ENCODE peak calls at places on chromosomes 13 and 19, in six cellular contexts. U, B, R, H, E and F are unnamed samples.
A peak's percentile ranks its signal among the peaks of the same experiment; 100 is the strongest.

GRCh38 chr13:48909088-48909389 is 66.7 kb upstream of the FNDC3A start:
- DNase-seq in H (peak; percentile 51), B (no peak), E (no peak), R (peak; percentile 88), U (no peak), F (no peak)

GRCh38 chr13:76266566-76266965 is 619.6 kb downstream of the KCTD12 start:
- DNase-seq in U (no peak), H (no peak), E (no peak), R (no peak), B (no peak), F (no peak)

GRCh38 chr13:31046711-31047279 is 114.3 kb downstream of the TEX26 start:
- DNase-seq in U (no peak), B (no peak), E (no peak), R (peak; percentile 68), H (no peak), F (no peak)

GRCh38 chr13:62626771-62627170 is 1211.1 kb upstream of the PCDH20 start:
- DNase-seq in H (no peak), B (peak; percentile 7), U (no peak), E (no peak), R (no peak), F (no peak)

GRCh38 chr13:111347438-111347837 is 27.0 kb downstream of the TEX29 start:
- DNase-seq in H (no peak), U (no peak), R (no peak), E (no peak), B (no peak), F (no peak)

GRCh38 chr19:11577451-11578341 is at the start of gene ACP5:
- DNase-seq in U (no peak), H (no peak), E (no peak), B (no peak), R (no peak), F (no peak)

GRCh38 chr13:102642475-102642874 is 45.7 kb downstream of the TPP2 start:
- DNase-seq in R (peak; percentile 77), U (no peak), B (no peak), H (peak; percentile 51), E (peak; percentile 92), F (no peak)

GRCh38 chr13:97586941-97587340 is 153.0 kb downstream of the RAP2A start:
- DNase-seq in E (no peak), H (no peak), U (no peak), B (no peak), R (no peak), F (no peak)

GRCh38 chr19:54188224-54188871 is 1.0 kb downstream of the MBOAT7 start:
- DNase-seq in E (no peak), U (no peak), R (no peak), B (no peak), H (no peak), F (no peak)

GRCh38 chr13:77584111-77584510 is 48.6 kb downstream of the SCEL start:
- DNase-seq in E (no peak), H (peak; percentile 76), R (no peak), B (no peak), U (no peak), F (peak; percentile 72)

DNA sequence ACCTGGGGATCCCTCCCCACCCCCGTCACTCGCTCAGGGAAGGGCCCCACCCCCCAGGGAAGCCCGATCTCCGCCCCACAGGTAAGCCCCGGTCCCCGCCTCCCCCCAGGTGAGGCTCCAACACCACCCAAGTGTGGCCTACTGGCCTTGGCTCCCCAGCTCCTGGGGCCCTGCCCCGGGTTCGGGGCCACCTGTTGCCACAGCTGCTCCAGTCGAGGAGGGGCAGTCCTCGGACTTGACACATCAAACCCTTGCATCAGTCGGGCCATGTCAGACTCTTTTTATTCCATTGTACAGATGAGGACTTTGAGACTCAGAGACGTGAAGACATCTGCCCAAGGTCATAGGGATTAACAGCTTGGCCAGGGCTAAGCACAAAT is 514 bp downstream of the CC2D1A start:
- DNase-seq in U (no peak), H (no peak), R (no peak), B (no peak), E (peak; percentile 63), F (no peak)
- H3K27ac ChIP-seq in U (peak overlapping the region; percentile 70), H (peak overlapping the region; percentile 83), R (peak overlapping the region; percentile 70), B (peak overlapping the region; percentile 8), E (peak overlapping the region; percentile 90), F (peak overlapping the region; percentile 83)

GRCh38 chr13:75135325-75135825 is 346.6 kb downstream of the TBC1D4 start:
- DNase-seq in R (no peak), H (no peak), B (no peak), E (no peak), U (no peak), F (no peak)
- TF ChIP-seq POLR2AphosphoS5 in R (no peak), H (no peak), B (no peak), E (no peak), U (no peak), F (no peak)

DNA sequence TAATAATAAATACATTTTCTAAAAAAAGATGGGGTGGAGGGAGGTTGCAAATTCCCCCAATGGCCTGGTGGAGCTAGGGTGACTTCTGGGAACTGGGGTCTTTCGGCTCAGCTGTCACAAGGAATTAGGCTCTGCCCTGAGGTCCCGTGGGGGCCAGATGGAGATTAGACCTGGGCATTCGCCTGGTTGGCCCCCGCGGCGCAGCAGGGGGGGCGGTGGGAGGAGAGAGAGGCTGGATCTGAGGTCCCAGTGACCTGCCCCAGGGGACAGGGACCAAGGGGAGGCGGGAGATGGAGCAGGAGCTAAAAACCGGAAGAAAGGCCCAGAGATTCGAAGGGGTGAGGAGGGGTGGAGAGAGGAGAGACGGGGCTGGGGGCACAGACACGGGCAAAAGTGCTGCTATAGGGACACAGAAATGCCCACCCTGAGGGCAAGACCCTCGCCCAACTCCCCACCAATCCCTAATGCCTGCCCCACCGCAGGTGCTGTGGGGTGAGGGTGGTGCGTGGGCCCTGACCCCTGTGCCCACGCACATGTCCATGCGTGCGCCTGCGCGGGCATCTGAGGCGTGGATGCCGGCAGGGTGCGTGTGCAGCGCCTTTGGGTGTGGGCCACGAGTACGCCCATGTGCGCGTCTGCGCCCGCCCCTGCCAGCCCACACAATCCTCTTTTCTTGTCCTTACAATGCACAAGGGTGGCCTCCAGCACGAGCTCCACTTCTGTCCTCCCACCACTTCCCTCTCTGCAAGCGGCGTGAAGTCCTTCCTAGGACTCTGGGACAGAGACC is 14.5 kb downstream of the FUT6 start:
- DNase-seq in H (no peak), U (no peak), E (no peak), R (no peak), B (no peak), F (no peak)
- H3K27ac ChIP-seq in H (no peak overlapping the region), U (no peak overlapping the region), E (no peak overlapping the region), R (no peak overlapping the region), B (no peak overlapping the region), F (peak overlapping the region; percentile 30)

GRCh38 chr19:4277051-4277700 is 1.9 kb upstream of the SHD start:
- DNase-seq in H (no peak), R (no peak), E (no peak), B (no peak), U (no peak), F (no peak)
- TF ChIP-seq POLR2AphosphoS5 in H (no peak), R (no peak), E (no peak), B (no peak), U (no peak), F (no peak)

GRCh38 chr19:3403489-3404323 is 37.3 kb downstream of the NFIC start:
- DNase-seq in B (no peak), H (peak; percentile 88), U (no peak), R (peak; percentile 99), E (peak; percentile 91), F (peak; percentile 90)
- H3K27ac ChIP-seq in B (peak overlapping the region; percentile 66), H (peak overlapping the region; percentile 100), U (no peak overlapping the region), R (peak overlapping the region; percentile 98), E (peak overlapping the region; percentile 100), F (peak overlapping the region; percentile 100)

DNA sequence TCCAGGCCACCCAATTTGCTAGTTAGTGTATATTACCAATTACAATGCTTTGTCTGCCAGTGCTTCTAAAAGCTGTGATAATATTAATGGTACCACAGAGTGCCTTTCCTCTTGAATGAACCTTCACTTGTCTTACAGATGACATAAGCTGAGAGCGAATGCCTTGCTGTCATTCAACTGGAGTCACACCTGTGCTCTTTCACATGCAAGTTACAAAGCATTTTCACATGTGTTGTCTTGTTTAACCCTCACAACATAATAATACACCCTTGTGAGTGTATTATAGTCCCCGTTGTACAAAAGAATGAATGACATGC is 239.8 kb upstream of the HTR2A start:
- DNase-seq in B (no peak), H (no peak), R (no peak), E (no peak), U (no peak), F (no peak)
- TF ChIP-seq POLR2AphosphoS5 in B (no peak), H (no peak), R (no peak), E (no peak), U (no peak), F (no peak)